ENCODE peak calls at places on chromosome 14, in nine cellular contexts. X is osteocyte; C is posterior cingulate gyrus; I is SK-MEL-5; L is HEK293T; E is HuH-7.5; R is activated T-helper 1 cell treated with anti-CD3 and anti-CD28 coated beads, Interleukin-12 subunit alpha, Interleukin-12 subunit beta, Interleukin-2, Interleukin-4 antibody, amounts not matched to agents 30 ng/mL and 10 ng/mL and 1 ng/mL, durations not matched to agents 14 hours and 24 hours and 36 hours; B is H54; D is right cardiac atrium. N is an unnamed sample.

GRCh38 chr14:104295681-104296387 is 157.4 kb downstream of the KIF26A start:
- DNase-seq in B (no peak), R (no peak), D (no peak), X (no peak), C (no peak), I (no peak), E (no peak), L (no peak), N (no peak)

GRCh38 chr14:87852107-87852506 is 140.9 kb downstream of the GALC start:
- DNase-seq in L (no peak), I (no peak), C (no peak), X (no peak), R (no peak), E (no peak), B (no peak), D (no peak), N (no peak)

GRCh38 chr14:103594265-103594664 is 31.5 kb downstream of the COA8 start:
- DNase-seq in D (peak), I (peak), R (no peak), E (no peak), X (peak), B (peak), L (no peak), C (peak), N (no peak)

GRCh38 chr14:55430024-55430690 is 10.3 kb downstream of the TBPL2 start:
- DNase-seq in I (peak), B (peak), L (peak), C (no peak), E (peak), R (peak), D (no peak), X (no peak), N (peak)

GRCh38 chr14:74437654-74438053 is 11.6 kb upstream of the SYNDIG1L start:
- DNase-seq in C (no peak), I (no peak), D (no peak), R (no peak), X (no peak), L (no peak), B (no peak), E (no peak), N (no peak)

GRCh38 chr14:92258934-92259333 is 64.0 kb upstream of the SLC24A4 start:
- DNase-seq in R (no peak), B (no peak), E (no peak), C (no peak), L (no peak), D (no peak), I (no peak), X (no peak), N (no peak)

GRCh38 chr14:93246534-93246933 is 39.5 kb downstream of the UBR7 start:
- DNase-seq in B (no peak), C (no peak), E (no peak), D (no peak), R (no peak), L (no peak), X (no peak), I (no peak), N (no peak)

GRCh38 chr14:41285193-41285748 is 321.4 kb upstream of the LRFN5 start:
- DNase-seq in I (peak), R (no peak), E (peak), B (no peak), L (peak), D (no peak), X (no peak), C (no peak), N (no peak)

GRCh38 chr14:94690486-94690885 is 78.3 kb downstream of the SERPINA3 start:
- DNase-seq in D (no peak), C (no peak), R (no peak), L (no peak), B (no peak), X (no peak), I (no peak), E (no peak), N (no peak)

GRCh38 chr14:68782091-68782981 is 10.5 kb downstream of the ZFP36L1 start:
- DNase-seq in D (no peak), X (no peak), R (peak), L (no peak), I (no peak), E (no peak), B (no peak), C (no peak), N (no peak)

GRCh38 chr14:28656704-28657255 is 109.8 kb upstream of the FOXG1 start:
- DNase-seq in R (no peak), E (no peak), L (no peak), X (no peak), D (no peak), I (no peak), C (no peak), B (no peak), N (no peak)

GRCh38 chr14:20578784-20579502 is 8.9 kb downstream of the RNASE11 start:
- DNase-seq in X (peak), R (no peak), D (peak), E (no peak), I (no peak), L (no peak), C (no peak), B (no peak), N (no peak)

GRCh38 chr14:91256661-91257060 is 12.2 kb upstream of the GPR68 start:
- DNase-seq in X (no peak), B (no peak), C (no peak), R (no peak), E (no peak), D (no peak), L (no peak), I (no peak), N (no peak)

GRCh38 chr14:33184587-33184986 is 245.9 kb downstream of the NPAS3 start:
- DNase-seq in X (no peak), I (peak), L (no peak), D (no peak), B (no peak), E (no peak), C (no peak), R (no peak), N (no peak)

GRCh38 chr14:80213602-80214001 is 2.3 kb upstream of the DIO2 start:
- DNase-seq in I (peak), B (peak), C (no peak), X (no peak), E (peak), L (peak), D (peak), R (no peak), N (no peak)

GRCh38 chr14:95140060-95140858 is 17.1 kb downstream of the DICER1 start:
- DNase-seq in X (no peak), B (no peak), R (no peak), L (no peak), C (no peak), E (no peak), I (no peak), D (no peak), N (no peak)

GRCh38 chr14:50529288-50530179 is 2.8 kb downstream of the MAP4K5 start:
- DNase-seq in R (no peak), D (no peak), B (no peak), L (no peak), I (no peak), E (no peak), X (no peak), C (no peak), N (no peak)

GRCh38 chr14:70472253-70473159 is 20.5 kb downstream of the ADAM21 start:
- DNase-seq in B (no peak), L (no peak), E (no peak), R (no peak), X (no peak), I (no peak), D (no peak), C (no peak), N (no peak)

GRCh38 chr14:51095854-51096823 is 1.2 kb upstream of the TRIM9 start:
- DNase-seq in I (peak), X (no peak), D (peak), R (no peak), C (peak), L (peak), E (peak), B (peak), N (no peak)

GRCh38 chr14:79631276-79631675 is 580.0 kb downstream of the DIO2 start:
- DNase-seq in C (no peak), L (no peak), R (no peak), D (peak), B (no peak), E (no peak), X (no peak), I (peak), N (no peak)

GRCh38 chr14:104387385-104388010 is 192.1 kb upstream of the C14orf180 start:
- DNase-seq in I (no peak), L (no peak), D (peak), B (no peak), C (peak), E (no peak), X (peak), R (no peak), N (no peak)

GRCh38 chr14:61355892-61356325 is 34.5 kb downstream of the PRKCH start:
- DNase-seq in L (no peak), I (no peak), R (no peak), E (peak), C (no peak), X (no peak), D (peak), B (peak), N (peak)

GRCh38 chr14:21840765-21841164 is 167.1 kb upstream of the OR4E1 start:
- DNase-seq in C (no peak), I (peak), B (no peak), E (no peak), R (no peak), D (no peak), L (no peak), X (no peak), N (no peak)

GRCh38 chr14:105065280-105066228 is at the start of gene GPR132:
- DNase-seq in X (no peak), R (peak), L (no peak), E (no peak), B (no peak), C (peak), D (peak), I (no peak), N (peak)

GRCh38 chr14:21631084-21631483 is 3.7 kb downstream of the OR10G2 start:
- DNase-seq in R (no peak), E (peak), L (no peak), X (no peak), D (no peak), I (no peak), B (no peak), C (no peak), N (no peak)

GRCh38 chr14:50260511-50260910 is 29.1 kb upstream of the SOS2 start:
- DNase-seq in X (no peak), D (no peak), B (peak), L (peak), E (peak), R (peak), C (no peak), I (peak), N (no peak)

GRCh38 chr14:106790189-106791036 is 1264.0 kb downstream of the TMEM121 start:
- DNase-seq in I (peak), D (peak), E (peak), X (no peak), C (peak), B (peak), L (peak), R (peak), N (peak)

GRCh38 chr14:75303415-75303814 is 24.8 kb downstream of the FOS start:
- DNase-seq in X (no peak), R (peak), I (peak), E (peak), L (peak), B (no peak), C (peak), D (peak), N (peak)

GRCh38 chr14:93042968-93043940 is 72.5 kb downstream of the ITPK1 start:
- DNase-seq in C (no peak), R (no peak), X (no peak), D (peak), E (peak), B (peak), L (peak), I (no peak), N (no peak)

GRCh38 chr14:35046751-35047536 is 872 bp downstream of the FAM177A1 start:
- DNase-seq in R (no peak), I (peak), E (peak), C (peak), L (no peak), X (no peak), B (peak), D (no peak), N (peak)

GRCh38 chr14:93970589-93970966 is 5.8 kb downstream of the ASB2 start:
- DNase-seq in R (no peak), D (peak), I (peak), X (no peak), B (no peak), C (no peak), L (peak), E (no peak), N (peak)

GRCh38 chr14:60573943-60574496 is 65.1 kb downstream of the SIX6 start:
- DNase-seq in I (no peak), X (no peak), C (no peak), L (no peak), B (no peak), D (no peak), E (no peak), R (no peak), N (no peak)

GRCh38 chr14:77186911-77187648 is 5.5 kb downstream of the TMEM63C start:
- DNase-seq in X (peak), L (no peak), R (no peak), E (no peak), C (no peak), D (no peak), I (no peak), B (peak), N (no peak)

GRCh38 chr14:77011226-77011762 is 17.2 kb downstream of the IRF2BPL start:
- DNase-seq in I (no peak), R (no peak), L (no peak), B (no peak), X (no peak), E (no peak), D (no peak), C (no peak), N (no peak)

GRCh38 chr14:103418508-103418818 is 33.2 kb downstream of the MARK3 start:
- DNase-seq in D (no peak), I (peak), B (no peak), C (no peak), E (no peak), L (no peak), R (no peak), X (no peak), N (no peak)

GRCh38 chr14:29584992-29585391 is 342.7 kb downstream of the PRKD1 start:
- DNase-seq in C (no peak), R (no peak), E (peak), B (no peak), L (peak), D (peak), I (no peak), X (no peak), N (no peak)

GRCh38 chr14:88129306-88130056 is 124.5 kb downstream of the GPR65 start:
- DNase-seq in I (peak), L (no peak), X (no peak), B (no peak), E (no peak), C (no peak), R (no peak), D (no peak), N (no peak)